ENCODE peak calls at places on chromosomes 2 and 18, in nine cellular contexts. One of them, this sample, is unnamed.

GRCh38 chr2:234496835-234497591 is at the start of gene ARL4C:
- DNase-seq in effector memory CD4-positive, alpha-beta T cell: peak; percentile 56
- DNase-seq in EL: peak; percentile 65
- DNase-seq in stimulated activated CD4-positive, alpha-beta T cell treated with anti-CD3 and anti-CD28 coated beads, Interleukin-1b, Interleukin-23, amount 100 ng/mL, for 24 hours: no peak
- DNase-seq in astrocyte of the cerebellum: no peak
- DNase-seq in activated T-helper 1 cell treated with anti-CD3 and anti-CD28 coated beads, Interleukin-2, amount 50 U/mL, for 16 hours: peak; percentile 34
- DNase-seq in glutamatergic neuron: peak; percentile 84
- DNase-seq in GM12864: no peak
- DNase-seq in ELR: peak; percentile 68
- DNase-seq in this sample: peak; percentile 81

GRCh38 chr2:236109473-236109872 is 58.7 kb downstream of the GBX2 start:
- DNase-seq in effector memory CD4-positive, alpha-beta T cell: no peak
- DNase-seq in activated T-helper 1 cell treated with anti-CD3 and anti-CD28 coated beads, Interleukin-2, amount 50 U/mL, for 16 hours: no peak
- DNase-seq in glutamatergic neuron: no peak
- DNase-seq in ELR: no peak
- DNase-seq in astrocyte of the cerebellum: no peak
- DNase-seq in stimulated activated CD4-positive, alpha-beta T cell treated with anti-CD3 and anti-CD28 coated beads, Interleukin-1b, Interleukin-23, amount 100 ng/mL, for 24 hours: no peak
- DNase-seq in GM12864: no peak
- DNase-seq in EL: no peak
- DNase-seq in this sample: no peak

GRCh38 chr2:115162454-115163293 is 720.2 kb downstream of the DPP10 start:
- DNase-seq in effector memory CD4-positive, alpha-beta T cell: no peak
- DNase-seq in GM12864: no peak
- DNase-seq in EL: no peak
- DNase-seq in stimulated activated CD4-positive, alpha-beta T cell treated with anti-CD3 and anti-CD28 coated beads, Interleukin-1b, Interleukin-23, amount 100 ng/mL, for 24 hours: no peak
- DNase-seq in ELR: no peak
- DNase-seq in astrocyte of the cerebellum: no peak
- DNase-seq in activated T-helper 1 cell treated with anti-CD3 and anti-CD28 coated beads, Interleukin-2, amount 50 U/mL, for 16 hours: no peak
- DNase-seq in glutamatergic neuron: peak; percentile 59
- DNase-seq in this sample: peak; percentile 13

GRCh38 chr2:58557166-58557565 is 316.0 kb upstream of the FANCL start:
- DNase-seq in stimulated activated CD4-positive, alpha-beta T cell treated with anti-CD3 and anti-CD28 coated beads, Interleukin-1b, Interleukin-23, amount 100 ng/mL, for 24 hours: no peak
- DNase-seq in activated T-helper 1 cell treated with anti-CD3 and anti-CD28 coated beads, Interleukin-2, amount 50 U/mL, for 16 hours: no peak
- DNase-seq in astrocyte of the cerebellum: no peak
- DNase-seq in effector memory CD4-positive, alpha-beta T cell: no peak
- DNase-seq in EL: no peak
- DNase-seq in ELR: no peak
- DNase-seq in glutamatergic neuron: no peak
- DNase-seq in GM12864: no peak
- DNase-seq in this sample: no peak

GRCh38 chr2:43376523-43377198 is 150.3 kb upstream of the ZFP36L2 start:
- DNase-seq in EL: no peak
- DNase-seq in glutamatergic neuron: no peak
- DNase-seq in stimulated activated CD4-positive, alpha-beta T cell treated with anti-CD3 and anti-CD28 coated beads, Interleukin-1b, Interleukin-23, amount 100 ng/mL, for 24 hours: no peak
- DNase-seq in GM12864: no peak
- DNase-seq in ELR: peak; percentile 37
- DNase-seq in effector memory CD4-positive, alpha-beta T cell: no peak
- DNase-seq in astrocyte of the cerebellum: no peak
- DNase-seq in activated T-helper 1 cell treated with anti-CD3 and anti-CD28 coated beads, Interleukin-2, amount 50 U/mL, for 16 hours: no peak
- DNase-seq in this sample: no peak

GRCh38 chr2:137383391-137383790 is 580.9 kb upstream of the HNMT start:
- DNase-seq in ELR: no peak
- DNase-seq in GM12864: no peak
- DNase-seq in activated T-helper 1 cell treated with anti-CD3 and anti-CD28 coated beads, Interleukin-2, amount 50 U/mL, for 16 hours: no peak
- DNase-seq in glutamatergic neuron: peak; percentile 23
- DNase-seq in effector memory CD4-positive, alpha-beta T cell: no peak
- DNase-seq in astrocyte of the cerebellum: no peak
- DNase-seq in stimulated activated CD4-positive, alpha-beta T cell treated with anti-CD3 and anti-CD28 coated beads, Interleukin-1b, Interleukin-23, amount 100 ng/mL, for 24 hours: no peak
- DNase-seq in EL: no peak
- DNase-seq in this sample: no peak

GRCh38 chr2:47520302-47520630 is 117.3 kb downstream of the MSH2 start:
- DNase-seq in activated T-helper 1 cell treated with anti-CD3 and anti-CD28 coated beads, Interleukin-2, amount 50 U/mL, for 16 hours: no peak
- DNase-seq in effector memory CD4-positive, alpha-beta T cell: no peak
- DNase-seq in GM12864: no peak
- DNase-seq in EL: no peak
- DNase-seq in astrocyte of the cerebellum: no peak
- DNase-seq in ELR: no peak
- DNase-seq in glutamatergic neuron: no peak
- DNase-seq in stimulated activated CD4-positive, alpha-beta T cell treated with anti-CD3 and anti-CD28 coated beads, Interleukin-1b, Interleukin-23, amount 100 ng/mL, for 24 hours: no peak
- DNase-seq in this sample: no peak

GRCh38 chr2:42792583-42793313 is at the start of gene HAAO:
- DNase-seq in glutamatergic neuron: peak; percentile 39
- DNase-seq in activated T-helper 1 cell treated with anti-CD3 and anti-CD28 coated beads, Interleukin-2, amount 50 U/mL, for 16 hours: no peak
- DNase-seq in EL: peak; percentile 39
- DNase-seq in astrocyte of the cerebellum: no peak
- DNase-seq in effector memory CD4-positive, alpha-beta T cell: no peak
- DNase-seq in GM12864: no peak
- DNase-seq in ELR: peak; percentile 27
- DNase-seq in stimulated activated CD4-positive, alpha-beta T cell treated with anti-CD3 and anti-CD28 coated beads, Interleukin-1b, Interleukin-23, amount 100 ng/mL, for 24 hours: no peak
- DNase-seq in this sample: peak; percentile 50

GRCh38 chr2:158745067-158745865 is 49.9 kb upstream of the DAPL1 start:
- DNase-seq in glutamatergic neuron: peak; percentile 53
- DNase-seq in EL: peak; percentile 61
- DNase-seq in ELR: peak; percentile 78
- DNase-seq in astrocyte of the cerebellum: peak; percentile 76
- DNase-seq in stimulated activated CD4-positive, alpha-beta T cell treated with anti-CD3 and anti-CD28 coated beads, Interleukin-1b, Interleukin-23, amount 100 ng/mL, for 24 hours: no peak
- DNase-seq in activated T-helper 1 cell treated with anti-CD3 and anti-CD28 coated beads, Interleukin-2, amount 50 U/mL, for 16 hours: no peak
- DNase-seq in effector memory CD4-positive, alpha-beta T cell: no peak
- DNase-seq in GM12864: peak; percentile 16
- DNase-seq in this sample: peak; percentile 63

GRCh38 chr18:4433762-4434161 is 21.3 kb downstream of the DLGAP1 start:
- DNase-seq in ELR: no peak
- DNase-seq in glutamatergic neuron: no peak
- DNase-seq in activated T-helper 1 cell treated with anti-CD3 and anti-CD28 coated beads, Interleukin-2, amount 50 U/mL, for 16 hours: no peak
- DNase-seq in GM12864: no peak
- DNase-seq in stimulated activated CD4-positive, alpha-beta T cell treated with anti-CD3 and anti-CD28 coated beads, Interleukin-1b, Interleukin-23, amount 100 ng/mL, for 24 hours: no peak
- DNase-seq in astrocyte of the cerebellum: peak; percentile 82
- DNase-seq in EL: no peak
- DNase-seq in effector memory CD4-positive, alpha-beta T cell: no peak
- DNase-seq in this sample: no peak

GRCh38 chr2:77938462-77938861 is 416.3 kb upstream of the LRRTM4 start:
- DNase-seq in GM12864: no peak
- DNase-seq in activated T-helper 1 cell treated with anti-CD3 and anti-CD28 coated beads, Interleukin-2, amount 50 U/mL, for 16 hours: no peak
- DNase-seq in EL: no peak
- DNase-seq in effector memory CD4-positive, alpha-beta T cell: no peak
- DNase-seq in astrocyte of the cerebellum: no peak
- DNase-seq in glutamatergic neuron: no peak
- DNase-seq in stimulated activated CD4-positive, alpha-beta T cell treated with anti-CD3 and anti-CD28 coated beads, Interleukin-1b, Interleukin-23, amount 100 ng/mL, for 24 hours: no peak
- DNase-seq in ELR: no peak
- DNase-seq in this sample: no peak

GRCh38 chr2:86833315-86833714 is 28.4 kb downstream of the CD8B start:
- DNase-seq in GM12864: no peak
- DNase-seq in activated T-helper 1 cell treated with anti-CD3 and anti-CD28 coated beads, Interleukin-2, amount 50 U/mL, for 16 hours: no peak
- DNase-seq in effector memory CD4-positive, alpha-beta T cell: no peak
- DNase-seq in EL: no peak
- DNase-seq in astrocyte of the cerebellum: no peak
- DNase-seq in ELR: no peak
- DNase-seq in stimulated activated CD4-positive, alpha-beta T cell treated with anti-CD3 and anti-CD28 coated beads, Interleukin-1b, Interleukin-23, amount 100 ng/mL, for 24 hours: no peak
- DNase-seq in glutamatergic neuron: no peak
- DNase-seq in this sample: no peak

GRCh38 chr2:24317491-24317920 is 42.8 kb downstream of the ITSN2 start:
- DNase-seq in effector memory CD4-positive, alpha-beta T cell: no peak
- DNase-seq in activated T-helper 1 cell treated with anti-CD3 and anti-CD28 coated beads, Interleukin-2, amount 50 U/mL, for 16 hours: no peak
- DNase-seq in EL: no peak
- DNase-seq in stimulated activated CD4-positive, alpha-beta T cell treated with anti-CD3 and anti-CD28 coated beads, Interleukin-1b, Interleukin-23, amount 100 ng/mL, for 24 hours: no peak
- DNase-seq in ELR: no peak
- DNase-seq in GM12864: no peak
- DNase-seq in glutamatergic neuron: no peak
- DNase-seq in astrocyte of the cerebellum: no peak
- DNase-seq in this sample: no peak

GRCh38 chr2:33177627-33178026 is 230.9 kb downstream of the LTBP1 start:
- DNase-seq in ELR: no peak
- DNase-seq in EL: no peak
- DNase-seq in effector memory CD4-positive, alpha-beta T cell: no peak
- DNase-seq in stimulated activated CD4-positive, alpha-beta T cell treated with anti-CD3 and anti-CD28 coated beads, Interleukin-1b, Interleukin-23, amount 100 ng/mL, for 24 hours: no peak
- DNase-seq in GM12864: no peak
- DNase-seq in glutamatergic neuron: no peak
- DNase-seq in astrocyte of the cerebellum: no peak
- DNase-seq in activated T-helper 1 cell treated with anti-CD3 and anti-CD28 coated beads, Interleukin-2, amount 50 U/mL, for 16 hours: no peak
- DNase-seq in this sample: no peak

GRCh38 chr2:231764124-231764523 is 17.0 kb downstream of the PDE6D start:
- DNase-seq in EL: no peak
- DNase-seq in GM12864: no peak
- DNase-seq in activated T-helper 1 cell treated with anti-CD3 and anti-CD28 coated beads, Interleukin-2, amount 50 U/mL, for 16 hours: no peak
- DNase-seq in effector memory CD4-positive, alpha-beta T cell: no peak
- DNase-seq in astrocyte of the cerebellum: no peak
- DNase-seq in glutamatergic neuron: no peak
- DNase-seq in ELR: no peak
- DNase-seq in stimulated activated CD4-positive, alpha-beta T cell treated with anti-CD3 and anti-CD28 coated beads, Interleukin-1b, Interleukin-23, amount 100 ng/mL, for 24 hours: no peak
- DNase-seq in this sample: no peak

GRCh38 chr2:216695401-216695821 is at the start of gene IGFBP5:
- DNase-seq in ELR: peak; percentile 22
- DNase-seq in EL: peak; percentile 75
- DNase-seq in astrocyte of the cerebellum: peak; percentile 81
- DNase-seq in GM12864: no peak
- DNase-seq in stimulated activated CD4-positive, alpha-beta T cell treated with anti-CD3 and anti-CD28 coated beads, Interleukin-1b, Interleukin-23, amount 100 ng/mL, for 24 hours: no peak
- DNase-seq in glutamatergic neuron: peak; percentile 22
- DNase-seq in effector memory CD4-positive, alpha-beta T cell: no peak
- DNase-seq in activated T-helper 1 cell treated with anti-CD3 and anti-CD28 coated beads, Interleukin-2, amount 50 U/mL, for 16 hours: no peak
- DNase-seq in this sample: no peak

GRCh38 chr2:27242614-27242951 is 20.3 kb downstream of the SLC30A3 start:
- DNase-seq in GM12864: no peak
- DNase-seq in EL: no peak
- DNase-seq in ELR: no peak
- DNase-seq in stimulated activated CD4-positive, alpha-beta T cell treated with anti-CD3 and anti-CD28 coated beads, Interleukin-1b, Interleukin-23, amount 100 ng/mL, for 24 hours: no peak
- DNase-seq in astrocyte of the cerebellum: no peak
- DNase-seq in activated T-helper 1 cell treated with anti-CD3 and anti-CD28 coated beads, Interleukin-2, amount 50 U/mL, for 16 hours: no peak
- DNase-seq in glutamatergic neuron: no peak
- DNase-seq in effector memory CD4-positive, alpha-beta T cell: no peak
- DNase-seq in this sample: no peak

GRCh38 chr18:11847811-11848210 is 3.4 kb upstream of the CHMP1B start:
- DNase-seq in GM12864: no peak
- DNase-seq in ELR: no peak
- DNase-seq in stimulated activated CD4-positive, alpha-beta T cell treated with anti-CD3 and anti-CD28 coated beads, Interleukin-1b, Interleukin-23, amount 100 ng/mL, for 24 hours: no peak
- DNase-seq in glutamatergic neuron: no peak
- DNase-seq in effector memory CD4-positive, alpha-beta T cell: no peak
- DNase-seq in astrocyte of the cerebellum: no peak
- DNase-seq in EL: no peak
- DNase-seq in activated T-helper 1 cell treated with anti-CD3 and anti-CD28 coated beads, Interleukin-2, amount 50 U/mL, for 16 hours: no peak
- DNase-seq in this sample: no peak

GRCh38 chr2:36294290-36294689 is 61.3 kb upstream of the CRIM1 start:
- DNase-seq in EL: no peak
- DNase-seq in ELR: no peak
- DNase-seq in activated T-helper 1 cell treated with anti-CD3 and anti-CD28 coated beads, Interleukin-2, amount 50 U/mL, for 16 hours: no peak
- DNase-seq in GM12864: no peak
- DNase-seq in stimulated activated CD4-positive, alpha-beta T cell treated with anti-CD3 and anti-CD28 coated beads, Interleukin-1b, Interleukin-23, amount 100 ng/mL, for 24 hours: no peak
- DNase-seq in effector memory CD4-positive, alpha-beta T cell: no peak
- DNase-seq in glutamatergic neuron: no peak
- DNase-seq in astrocyte of the cerebellum: no peak
- DNase-seq in this sample: no peak